ENCODE peak calls at places on chromosomes 4 and X, in seven cellular contexts. One of them, this sample, is unnamed.

GRCh38 chrX:21004835-21005234 is 369.4 kb upstream of the CNKSR2 start:
- DNase-seq in mucosa of descending colon: no peak
- DNase-seq in cardiac muscle cell: no peak
- DNase-seq in A549: peak; percentile 42
- DNase-seq in neural progenitor cell: no peak
- DNase-seq in psoas muscle: no peak
- DNase-seq in H9: no peak
- DNase-seq in this sample: no peak

GRCh38 chr4:141896687-141897086 is 260.3 kb downstream of the IL15 start:
- DNase-seq in mucosa of descending colon: no peak
- DNase-seq in cardiac muscle cell: no peak
- DNase-seq in A549: no peak
- DNase-seq in neural progenitor cell: no peak
- DNase-seq in psoas muscle: no peak
- DNase-seq in H9: no peak
- DNase-seq in this sample: no peak

GRCh38 chrX:14039344-14039743 is 9.7 kb upstream of the GEMIN8 start:
- DNase-seq in mucosa of descending colon: peak; percentile 66
- DNase-seq in cardiac muscle cell: peak; percentile 51
- DNase-seq in A549: peak; percentile 54
- DNase-seq in neural progenitor cell: peak; percentile 57
- DNase-seq in psoas muscle: no peak
- DNase-seq in H9: no peak
- DNase-seq in this sample: no peak

GRCh38 chr4:179071120-179071519 is 1628.9 kb upstream of the AGA start:
- DNase-seq in mucosa of descending colon: no peak
- DNase-seq in cardiac muscle cell: no peak
- DNase-seq in A549: no peak
- DNase-seq in neural progenitor cell: no peak
- DNase-seq in psoas muscle: no peak
- DNase-seq in H9: no peak
- DNase-seq in this sample: no peak

GRCh38 chr4:14096406-14096965 is 469.0 kb upstream of the BOD1L1 start:
- DNase-seq in mucosa of descending colon: no peak
- DNase-seq in cardiac muscle cell: peak; percentile 53
- DNase-seq in A549: no peak
- DNase-seq in neural progenitor cell: no peak
- DNase-seq in psoas muscle: no peak
- DNase-seq in H9: no peak
- DNase-seq in this sample: no peak

GRCh38 chr4:155999743-156000142 is 46.1 kb upstream of the CTSO start:
- DNase-seq in mucosa of descending colon: no peak
- DNase-seq in cardiac muscle cell: peak; percentile 30
- DNase-seq in A549: no peak
- DNase-seq in neural progenitor cell: peak; percentile 90
- DNase-seq in psoas muscle: no peak
- DNase-seq in H9: peak; percentile 83
- DNase-seq in this sample: no peak

GRCh38 chr4:168411318-168412150 is 68.8 kb downstream of the DDX60L start:
- DNase-seq in mucosa of descending colon: no peak
- DNase-seq in cardiac muscle cell: peak; percentile 74
- DNase-seq in A549: no peak
- DNase-seq in neural progenitor cell: no peak
- DNase-seq in psoas muscle: no peak
- DNase-seq in H9: no peak
- DNase-seq in this sample: no peak

GRCh38 chrX:63434665-63435064 is 83.5 kb upstream of the SPIN4 start:
- DNase-seq in mucosa of descending colon: peak; percentile 60
- DNase-seq in cardiac muscle cell: no peak
- DNase-seq in A549: peak; percentile 14
- DNase-seq in neural progenitor cell: no peak
- DNase-seq in psoas muscle: no peak
- DNase-seq in H9: peak; percentile 43
- DNase-seq in this sample: no peak

GRCh38 chr4:143185253-143186107 is 763 bp downstream of the USP38 start:
- DNase-seq in mucosa of descending colon: peak; percentile 33
- DNase-seq in cardiac muscle cell: peak; percentile 10
- DNase-seq in A549: peak; percentile 23
- DNase-seq in neural progenitor cell: peak; percentile 40
- DNase-seq in psoas muscle: no peak
- DNase-seq in H9: peak; percentile 56
- DNase-seq in this sample: peak; percentile 22

GRCh38 chr4:147714575-147715401 is 17.1 kb upstream of the ARHGAP10 start:
- DNase-seq in mucosa of descending colon: no peak
- DNase-seq in cardiac muscle cell: peak; percentile 83
- DNase-seq in A549: no peak
- DNase-seq in neural progenitor cell: no peak
- DNase-seq in psoas muscle: peak; percentile 70
- DNase-seq in H9: no peak
- DNase-seq in this sample: no peak

GRCh38 chr4:113101669-113102068 is 52.2 kb downstream of the ANK2 start:
- DNase-seq in mucosa of descending colon: no peak
- DNase-seq in cardiac muscle cell: peak; percentile 3
- DNase-seq in A549: no peak
- DNase-seq in neural progenitor cell: no peak
- DNase-seq in psoas muscle: no peak
- DNase-seq in H9: no peak
- DNase-seq in this sample: no peak

GRCh38 chr4:23766334-23766733 is 123.5 kb downstream of the PPARGC1A start:
- DNase-seq in mucosa of descending colon: no peak
- DNase-seq in cardiac muscle cell: no peak
- DNase-seq in A549: no peak
- DNase-seq in neural progenitor cell: no peak
- DNase-seq in psoas muscle: no peak
- DNase-seq in H9: no peak
- DNase-seq in this sample: no peak

GRCh38 chr4:10123227-10124101 is 6.9 kb upstream of the WDR1 start:
- DNase-seq in mucosa of descending colon: peak; percentile 44
- DNase-seq in cardiac muscle cell: peak; percentile 68
- DNase-seq in A549: no peak
- DNase-seq in neural progenitor cell: peak; percentile 67
- DNase-seq in psoas muscle: no peak
- DNase-seq in H9: peak; percentile 58
- DNase-seq in this sample: no peak

GRCh38 chr4:11589676-11590075 is 161.0 kb upstream of the HS3ST1 start:
- DNase-seq in mucosa of descending colon: no peak
- DNase-seq in cardiac muscle cell: peak; percentile 16
- DNase-seq in A549: no peak
- DNase-seq in neural progenitor cell: no peak
- DNase-seq in psoas muscle: no peak
- DNase-seq in H9: no peak
- DNase-seq in this sample: no peak

GRCh38 chr4:147136308-147136707 is 190.6 kb upstream of the TTC29 start:
- DNase-seq in mucosa of descending colon: no peak
- DNase-seq in cardiac muscle cell: peak; percentile 93
- DNase-seq in A549: no peak
- DNase-seq in neural progenitor cell: no peak
- DNase-seq in psoas muscle: no peak
- DNase-seq in H9: no peak
- DNase-seq in this sample: peak; percentile 37

GRCh38 chr4:108473163-108473720 is 147.1 kb upstream of the RPL34 start:
- DNase-seq in mucosa of descending colon: no peak
- DNase-seq in cardiac muscle cell: no peak
- DNase-seq in A549: no peak
- DNase-seq in neural progenitor cell: no peak
- DNase-seq in psoas muscle: no peak
- DNase-seq in H9: no peak
- DNase-seq in this sample: no peak
- TF ChIP-seq CTCF in mucosa of descending colon: no peak
- TF ChIP-seq CTCF in cardiac muscle cell: no peak
- TF ChIP-seq CTCF in A549: no peak
- TF ChIP-seq CTCF in neural progenitor cell: no peak
- TF ChIP-seq CTCF in psoas muscle: no peak
- TF ChIP-seq CTCF in H9: no peak
- TF ChIP-seq CTCF in this sample: no peak

DNA sequence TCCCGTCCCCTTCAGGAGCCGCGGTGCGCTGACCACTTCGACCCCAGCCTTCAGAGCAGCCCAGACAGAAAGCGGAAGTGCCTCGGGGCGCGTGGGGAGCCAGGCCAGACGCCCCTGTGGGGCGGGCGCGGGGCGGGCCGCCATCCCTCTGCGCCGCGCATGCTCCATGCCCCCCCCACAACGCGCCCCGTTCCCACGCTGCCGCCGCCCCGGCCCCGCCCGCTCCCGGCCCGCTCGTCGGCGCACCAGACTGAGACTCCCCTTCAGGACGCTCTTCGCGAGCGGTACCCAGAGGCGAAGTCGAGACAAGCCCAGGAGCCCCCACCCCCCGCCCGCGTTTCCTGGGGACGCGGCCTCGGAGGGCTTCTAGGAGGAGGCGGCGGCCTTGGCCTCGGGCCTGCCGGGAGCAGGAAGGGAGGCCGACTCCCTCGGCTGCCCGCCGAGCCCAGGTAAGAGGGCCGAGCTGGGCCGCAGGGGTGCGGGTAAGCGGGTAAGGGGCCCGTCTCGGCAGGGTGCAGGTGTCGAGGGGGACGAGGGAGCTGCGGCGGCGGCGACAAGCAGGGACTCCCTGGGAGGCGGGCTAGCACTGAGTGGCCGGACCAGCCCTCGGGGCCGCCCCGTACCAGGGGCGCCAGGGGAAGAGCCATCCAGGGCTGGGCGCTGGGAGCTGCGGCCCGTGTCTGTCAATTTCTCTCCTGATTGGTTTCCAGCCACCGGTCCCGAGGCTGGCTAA is at the start of gene ZFP92:
- DNase-seq in mucosa of descending colon: peak; percentile 12
- DNase-seq in cardiac muscle cell: peak; percentile 25
- DNase-seq in A549: no peak
- DNase-seq in neural progenitor cell: no peak
- DNase-seq in psoas muscle: peak; percentile 56
- DNase-seq in H9: no peak
- DNase-seq in this sample: peak; percentile 38
- H3K4me1 ChIP-seq in mucosa of descending colon: no peaks in the 10 kb centered on the region
- H3K4me1 ChIP-seq in cardiac muscle cell: no peaks in the 10 kb centered on the region
- H3K4me1 ChIP-seq in A549: no peaks in the 10 kb centered on the region
- H3K4me1 ChIP-seq in neural progenitor cell: no peaks in the 10 kb centered on the region
- H3K4me1 ChIP-seq in psoas muscle: no peaks in the 10 kb centered on the region
- H3K4me1 ChIP-seq in H9: no peaks in the 10 kb centered on the region
- H3K4me1 ChIP-seq in this sample: peaks cover 5% of the 10 kb centered on the region

GRCh38 chrX:81874807-81875206 is 672.9 kb downstream of the SH3BGRL start:
- DNase-seq in mucosa of descending colon: no peak
- DNase-seq in cardiac muscle cell: no peak
- DNase-seq in A549: no peak
- DNase-seq in neural progenitor cell: no peak
- DNase-seq in psoas muscle: no peak
- DNase-seq in H9: no peak
- DNase-seq in this sample: no peak

GRCh38 chrX:81866873-81867272 is 665.0 kb downstream of the SH3BGRL start:
- DNase-seq in mucosa of descending colon: no peak
- DNase-seq in cardiac muscle cell: no peak
- DNase-seq in A549: no peak
- DNase-seq in neural progenitor cell: no peak
- DNase-seq in psoas muscle: no peak
- DNase-seq in H9: no peak
- DNase-seq in this sample: no peak

GRCh38 chrX:81868979-81869378 is 667.1 kb downstream of the SH3BGRL start:
- DNase-seq in mucosa of descending colon: no peak
- DNase-seq in cardiac muscle cell: no peak
- DNase-seq in A549: no peak
- DNase-seq in neural progenitor cell: no peak
- DNase-seq in psoas muscle: no peak
- DNase-seq in H9: no peak
- DNase-seq in this sample: no peak
- H3K9me3 ChIP-seq in mucosa of descending colon: peaks cover 21% of the 10 kb centered on the region
- H3K9me3 ChIP-seq in cardiac muscle cell: no peaks in the 10 kb centered on the region
- H3K9me3 ChIP-seq in A549: no peaks in the 10 kb centered on the region
- H3K9me3 ChIP-seq in neural progenitor cell: peaks cover 22% of the 10 kb centered on the region
- H3K9me3 ChIP-seq in psoas muscle: peaks cover 5% of the 10 kb centered on the region
- H3K9me3 ChIP-seq in H9: peaks cover 93% of the 10 kb centered on the region
- H3K9me3 ChIP-seq in this sample: peaks cover 4% of the 10 kb centered on the region

DNA sequence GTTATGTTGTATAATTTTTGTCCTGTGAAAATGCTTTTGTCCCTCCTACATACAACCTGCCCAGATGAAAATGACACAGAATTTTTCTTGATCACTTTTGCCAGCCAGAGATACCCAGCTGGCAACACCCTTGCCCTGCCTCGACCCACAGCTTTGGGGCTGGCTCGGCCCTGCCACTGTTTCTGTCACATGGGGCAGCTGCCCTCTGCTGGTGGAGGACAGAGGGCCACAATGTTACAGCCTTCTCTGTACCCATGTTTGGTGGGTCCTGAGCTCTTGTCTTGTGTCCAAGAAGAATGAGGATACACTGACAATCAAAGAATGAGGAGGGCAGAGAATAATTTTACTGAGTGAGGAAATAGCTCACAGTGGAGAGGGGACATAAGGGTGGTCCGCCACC is 31.1 kb downstream of the BMP15 start:
- DNase-seq in mucosa of descending colon: peak; percentile 22
- DNase-seq in cardiac muscle cell: peak; percentile 0
- DNase-seq in A549: peak; percentile 0
- DNase-seq in neural progenitor cell: peak; percentile 49
- DNase-seq in psoas muscle: no peak
- DNase-seq in H9: peak; percentile 48
- DNase-seq in this sample: no peak
- TF ChIP-seq CTCF in mucosa of descending colon: no peak
- TF ChIP-seq CTCF in cardiac muscle cell: peak; percentile 31
- TF ChIP-seq CTCF in A549: peak; percentile 19
- TF ChIP-seq CTCF in neural progenitor cell: peak; percentile 57
- TF ChIP-seq CTCF in psoas muscle: peak; percentile 24
- TF ChIP-seq CTCF in H9: peak; percentile 36
- TF ChIP-seq CTCF in this sample: peak; percentile 35

DNA sequence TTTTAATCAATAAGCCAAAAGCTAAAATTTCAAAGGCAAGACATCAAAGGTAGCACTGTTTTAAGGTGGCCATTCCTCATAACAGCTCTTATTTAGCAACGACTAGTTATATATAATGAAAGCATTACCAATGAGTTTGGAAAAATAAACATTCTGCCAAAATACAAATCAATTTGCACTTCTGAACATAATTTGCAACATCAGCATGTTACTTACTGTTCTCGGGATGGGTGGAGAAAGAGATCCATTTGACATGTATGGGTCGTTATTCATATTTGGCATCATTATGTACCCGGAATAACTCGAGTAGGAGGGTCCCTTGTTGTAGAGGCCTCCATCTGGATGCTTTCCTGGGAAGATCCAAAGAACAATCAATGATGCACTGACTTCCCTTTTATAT is 5.4 kb downstream of the LEF1 start:
- DNase-seq in mucosa of descending colon: no peak
- DNase-seq in cardiac muscle cell: no peak
- DNase-seq in A549: no peak
- DNase-seq in neural progenitor cell: no peak
- DNase-seq in psoas muscle: no peak
- DNase-seq in H9: no peak
- DNase-seq in this sample: no peak
- H3K4me1 ChIP-seq in mucosa of descending colon: peaks cover 11% of the 10 kb centered on the region
- H3K4me1 ChIP-seq in cardiac muscle cell: peaks cover 9% of the 10 kb centered on the region
- H3K4me1 ChIP-seq in A549: peaks cover 4% of the 10 kb centered on the region
- H3K4me1 ChIP-seq in neural progenitor cell: no peaks in the 10 kb centered on the region
- H3K4me1 ChIP-seq in psoas muscle: peaks cover 11% of the 10 kb centered on the region
- H3K4me1 ChIP-seq in H9: peaks cover 2% of the 10 kb centered on the region
- H3K4me1 ChIP-seq in this sample: peaks cover 18% of the 10 kb centered on the region

GRCh38 chr4:165472943-165473676 is 94.3 kb downstream of the CPE start:
- DNase-seq in mucosa of descending colon: no peak
- DNase-seq in cardiac muscle cell: no peak
- DNase-seq in A549: no peak
- DNase-seq in neural progenitor cell: no peak
- DNase-seq in psoas muscle: no peak
- DNase-seq in H9: no peak
- DNase-seq in this sample: no peak
- H3K9me3 ChIP-seq in mucosa of descending colon: peaks cover 32% of the 10 kb centered on the region
- H3K9me3 ChIP-seq in cardiac muscle cell: no peaks in the 10 kb centered on the region
- H3K9me3 ChIP-seq in A549: peaks cover 10% of the 10 kb centered on the region
- H3K9me3 ChIP-seq in neural progenitor cell: peaks cover 30% of the 10 kb centered on the region
- H3K9me3 ChIP-seq in psoas muscle: no peaks in the 10 kb centered on the region
- H3K9me3 ChIP-seq in H9: peaks cover 43% of the 10 kb centered on the region
- H3K9me3 ChIP-seq in this sample: peaks cover 20% of the 10 kb centered on the region

GRCh38 chr4:159227984-159228383 is 125.1 kb downstream of the RAPGEF2 start:
- DNase-seq in mucosa of descending colon: peak; percentile 68
- DNase-seq in cardiac muscle cell: peak; percentile 90
- DNase-seq in A549: peak; percentile 30
- DNase-seq in neural progenitor cell: peak; percentile 63
- DNase-seq in psoas muscle: peak; percentile 79
- DNase-seq in H9: peak; percentile 41
- DNase-seq in this sample: peak; percentile 80
- TF ChIP-seq CTCF in mucosa of descending colon: no peak
- TF ChIP-seq CTCF in cardiac muscle cell: no peak
- TF ChIP-seq CTCF in A549: no peak
- TF ChIP-seq CTCF in neural progenitor cell: no peak
- TF ChIP-seq CTCF in psoas muscle: peak; percentile 17
- TF ChIP-seq CTCF in H9: no peak
- TF ChIP-seq CTCF in this sample: peak; percentile 63

This sample was measured in left ventricle myocardium inferior.